ENCODE peak calls at places on chromosomes 16 and 17, in ten cellular contexts. V, M, S, H, P, Q, O, D, J and R are unnamed samples.
A peak's percentile ranks its signal among the peaks of the same experiment; 100 is the strongest.

GRCh38 chr16:66207864-66208226 is 158.6 kb upstream of the CDH5 start:
- DNase-seq in V (no peak), M (no peak), S (no peak), H (no peak), P (no peak), Q (no peak), O (no peak), D (no peak), J (no peak), R (no peak)

GRCh38 chr16:57800213-57801097 is 1.8 kb downstream of the KIFC3 start:
- DNase-seq in V (no peak), M (no peak), S (no peak), H (no peak), P (no peak), Q (no peak), O (no peak), D (no peak), J (no peak), R (no peak)

GRCh38 chr16:2156025-2156848 is 655 bp downstream of the TRAF7 start:
- DNase-seq in V (no peak), M (no peak), S (peak; percentile 79), H (no peak), P (no peak), Q (no peak), O (peak; percentile 57), D (no peak), J (no peak), R (no peak)

GRCh38 chr17:18851206-18851605 is 6.7 kb upstream of the PRPSAP2 start:
- DNase-seq in V (no peak), M (no peak), S (no peak), H (no peak), P (no peak), Q (no peak), O (no peak), D (no peak), J (no peak), R (no peak)

GRCh38 chr17:48541574-48542113 is 3.3 kb downstream of the HOXB2 start:
- DNase-seq in V (no peak), M (no peak), S (peak; percentile 72), H (peak; percentile 76), P (no peak), Q (no peak), O (no peak), D (peak; percentile 44), J (no peak), R (no peak)

GRCh38 chr16:77732241-77732946 is 10.1 kb downstream of the NUDT7 start:
- DNase-seq in V (peak; percentile 75), M (no peak), S (peak; percentile 28), H (no peak), P (no peak), Q (no peak), O (peak; percentile 82), D (no peak), J (no peak), R (no peak)

GRCh38 chr16:566475-567361 is at the start of gene NHLRC4:
- DNase-seq in V (no peak), M (no peak), S (peak; percentile 61), H (peak; percentile 86), P (no peak), Q (no peak), O (peak; percentile 56), D (peak; percentile 35), J (no peak), R (no peak)

GRCh38 chr16:54411555-54411954 is 125.0 kb upstream of the IRX3 start:
- DNase-seq in V (no peak), M (no peak), S (no peak), H (peak; percentile 53), P (no peak), Q (no peak), O (no peak), D (no peak), J (no peak), R (no peak)

GRCh38 chr17:78933959-78934568 is 8.9 kb upstream of the TIMP2 start:
- DNase-seq in V (peak; percentile 99), M (peak; percentile 71), S (peak; percentile 99), H (peak; percentile 96), P (peak; percentile 97), Q (no peak), O (peak; percentile 98), D (no peak), J (peak; percentile 70), R (no peak)

GRCh38 chr16:8751481-8752311 is 45.7 kb downstream of the TMEM186 start:
- DNase-seq in V (peak; percentile 26), M (no peak), S (peak; percentile 85), H (no peak), P (no peak), Q (no peak), O (peak; percentile 57), D (no peak), J (no peak), R (no peak)

GRCh38 chr16:85675528-85675927 is 13.2 kb downstream of the GINS2 start:
- DNase-seq in V (no peak), M (no peak), S (peak; percentile 39), H (no peak), P (no peak), Q (no peak), O (peak; percentile 45), D (no peak), J (no peak), R (no peak)

GRCh38 chr17:76845524-76845923 is 22.7 kb upstream of the MGAT5B start:
- DNase-seq in V (no peak), M (no peak), S (no peak), H (no peak), P (no peak), Q (no peak), O (peak; percentile 17), D (no peak), J (no peak), R (no peak)

GRCh38 chr16:9258423-9259051 is 167.1 kb downstream of the HAPSTR1 start:
- DNase-seq in V (no peak), M (peak; percentile 5), S (peak; percentile 32), H (peak; percentile 32), P (no peak), Q (no peak), O (peak; percentile 17), D (no peak), J (no peak), R (no peak)

GRCh38 chr17:42832934-42833770 is at the start of gene PSME3:
- DNase-seq in V (peak; percentile 43), M (peak; percentile 93), S (peak; percentile 87), H (peak; percentile 95), P (peak; percentile 71), Q (peak; percentile 71), O (peak; percentile 82), D (peak; percentile 87), J (peak; percentile 66), R (peak; percentile 53)

GRCh38 chr17:58531122-58531521 is 16.7 kb upstream of the MTMR4 start:
- DNase-seq in V (no peak), M (no peak), S (no peak), H (no peak), P (no peak), Q (no peak), O (no peak), D (no peak), J (no peak), R (no peak)

GRCh38 chr17:66988069-66988798 is 23.7 kb downstream of the CACNG4 start:
- DNase-seq in V (no peak), M (no peak), S (no peak), H (no peak), P (no peak), Q (no peak), O (no peak), D (no peak), J (no peak), R (no peak)

GRCh38 chr16:80751167-80751566 is 53.2 kb downstream of the CDYL2 start:
- DNase-seq in V (peak; percentile 70), M (no peak), S (peak; percentile 75), H (no peak), P (no peak), Q (no peak), O (peak; percentile 4), D (no peak), J (no peak), R (no peak)

GRCh38 chr17:61379457-61380216 is 20.0 kb upstream of the TBX2 start:
- DNase-seq in V (no peak), M (no peak), S (no peak), H (no peak), P (no peak), Q (no peak), O (no peak), D (no peak), J (no peak), R (no peak)

GRCh38 chr17:41957058-41957868 is 9.3 kb upstream of the CNP start:
- DNase-seq in V (peak; percentile 21), M (no peak), S (peak; percentile 72), H (no peak), P (no peak), Q (no peak), O (no peak), D (no peak), J (no peak), R (no peak)

GRCh38 chr17:77141846-77142449 is 1.2 kb downstream of the SEC14L1 start:
- DNase-seq in V (no peak), M (no peak), S (peak; percentile 45), H (no peak), P (no peak), Q (no peak), O (no peak), D (no peak), J (no peak), R (no peak)

GRCh38 chr17:5825717-5826330 is 241.5 kb upstream of the NLRP1 start:
- DNase-seq in V (peak; percentile 45), M (no peak), S (peak; percentile 67), H (no peak), P (no peak), Q (no peak), O (peak; percentile 53), D (no peak), J (no peak), R (no peak)

GRCh38 chr17:31559647-31560501 is 168.4 kb downstream of the RAB11FIP4 start:
- DNase-seq in V (no peak), M (no peak), S (peak; percentile 47), H (no peak), P (no peak), Q (no peak), O (peak; percentile 9), D (no peak), J (no peak), R (no peak)

GRCh38 chr17:3826191-3826590 is 19.9 kb downstream of the NCBP3 start:
- DNase-seq in V (no peak), M (no peak), S (peak; percentile 65), H (no peak), P (no peak), Q (no peak), O (no peak), D (no peak), J (no peak), R (no peak)

GRCh38 chr16:68920349-68920748 is 77.0 kb downstream of the TANGO6 start:
- DNase-seq in V (no peak), M (no peak), S (no peak), H (no peak), P (no peak), Q (no peak), O (no peak), D (no peak), J (no peak), R (no peak)

GRCh38 chr17:17220529-17220928 is 14.4 kb upstream of the PLD6 start:
- DNase-seq in V (no peak), M (no peak), S (no peak), H (peak; percentile 2), P (no peak), Q (no peak), O (no peak), D (no peak), J (no peak), R (no peak)

GRCh38 chr17:38926290-38927070 is 1.1 kb downstream of the LASP1NB start:
- DNase-seq in V (no peak), M (no peak), S (peak; percentile 47), H (no peak), P (no peak), Q (no peak), O (no peak), D (no peak), J (no peak), R (no peak)

GRCh38 chr17:17757391-17757791 is 76.1 kb downstream of the RAI1 start:
- DNase-seq in V (no peak), M (no peak), S (no peak), H (no peak), P (no peak), Q (no peak), O (no peak), D (no peak), J (no peak), R (peak; percentile 27)

GRCh38 chr16:81405702-81406113 is 38.9 kb upstream of the CMIP start:
- DNase-seq in V (peak; percentile 51), M (no peak), S (peak; percentile 86), H (no peak), P (no peak), Q (no peak), O (peak; percentile 94), D (no peak), J (no peak), R (no peak)